ENCODE peak calls at places on chromosomes 13 and 19, in ten cellular contexts. One of them, this sample, is unnamed.

GRCh38 chr19:3503036-3503572 is 2.6 kb upstream of the DOHH start:
- DNase-seq in aorta: no peak
- DNase-seq in GM23338: no peak
- DNase-seq in IMR-90: peak
- DNase-seq in A549: no peak
- DNase-seq in psoas muscle: no peak
- DNase-seq in CD8-positive, alpha-beta memory T cell: no peak
- DNase-seq in tibial nerve: no peak
- DNase-seq in heart right ventricle: no peak
- DNase-seq in cardiac muscle cell: no peak
- DNase-seq in this sample: no peak

GRCh38 chr13:79417741-79418140 is 11.7 kb upstream of the RBM26 start:
- DNase-seq in cardiac muscle cell: no peak
- DNase-seq in aorta: no peak
- DNase-seq in tibial nerve: no peak
- DNase-seq in psoas muscle: no peak
- DNase-seq in A549: no peak
- DNase-seq in heart right ventricle: no peak
- DNase-seq in IMR-90: no peak
- DNase-seq in CD8-positive, alpha-beta memory T cell: no peak
- DNase-seq in GM23338: no peak
- DNase-seq in this sample: no peak

GRCh38 chr19:23273022-23273593 is 22.9 kb upstream of the ZNF724 start:
- DNase-seq in CD8-positive, alpha-beta memory T cell: peak
- DNase-seq in cardiac muscle cell: peak
- DNase-seq in GM23338: no peak
- DNase-seq in psoas muscle: peak
- DNase-seq in heart right ventricle: no peak
- DNase-seq in aorta: no peak
- DNase-seq in tibial nerve: no peak
- DNase-seq in IMR-90: no peak
- DNase-seq in A549: no peak
- DNase-seq in this sample: no peak

GRCh38 chr13:91576590-91576989 is 178.2 kb downstream of the GPC5 start:
- DNase-seq in CD8-positive, alpha-beta memory T cell: no peak
- DNase-seq in tibial nerve: no peak
- DNase-seq in psoas muscle: no peak
- DNase-seq in IMR-90: no peak
- DNase-seq in cardiac muscle cell: peak
- DNase-seq in heart right ventricle: no peak
- DNase-seq in A549: no peak
- DNase-seq in GM23338: peak
- DNase-seq in aorta: no peak
- DNase-seq in this sample: no peak

GRCh38 chr19:6161271-6161850 is 25.9 kb downstream of the ACSBG2 start:
- DNase-seq in tibial nerve: no peak
- DNase-seq in aorta: no peak
- DNase-seq in A549: no peak
- DNase-seq in heart right ventricle: peak
- DNase-seq in IMR-90: no peak
- DNase-seq in psoas muscle: no peak
- DNase-seq in GM23338: peak
- DNase-seq in CD8-positive, alpha-beta memory T cell: peak
- DNase-seq in cardiac muscle cell: no peak
- DNase-seq in this sample: no peak

GRCh38 chr13:97468331-97468730 is 34.4 kb downstream of the RAP2A start:
- DNase-seq in IMR-90: peak
- DNase-seq in aorta: no peak
- DNase-seq in A549: no peak
- DNase-seq in psoas muscle: no peak
- DNase-seq in GM23338: no peak
- DNase-seq in heart right ventricle: no peak
- DNase-seq in tibial nerve: peak
- DNase-seq in CD8-positive, alpha-beta memory T cell: no peak
- DNase-seq in cardiac muscle cell: no peak
- DNase-seq in this sample: no peak

GRCh38 chr13:97758317-97758716 is 195.2 kb upstream of the IPO5 start:
- DNase-seq in heart right ventricle: peak
- DNase-seq in A549: no peak
- DNase-seq in tibial nerve: no peak
- DNase-seq in CD8-positive, alpha-beta memory T cell: no peak
- DNase-seq in IMR-90: no peak
- DNase-seq in psoas muscle: no peak
- DNase-seq in GM23338: no peak
- DNase-seq in cardiac muscle cell: no peak
- DNase-seq in aorta: no peak
- DNase-seq in this sample: no peak

GRCh38 chr19:4966591-4966990 is 2.3 kb upstream of the KDM4B start:
- DNase-seq in tibial nerve: no peak
- DNase-seq in IMR-90: no peak
- DNase-seq in GM23338: no peak
- DNase-seq in cardiac muscle cell: no peak
- DNase-seq in heart right ventricle: no peak
- DNase-seq in psoas muscle: peak
- DNase-seq in CD8-positive, alpha-beta memory T cell: no peak
- DNase-seq in A549: no peak
- DNase-seq in aorta: no peak
- DNase-seq in this sample: no peak

GRCh38 chr13:86298741-86299140 is 499.5 kb upstream of the SLITRK6 start:
- DNase-seq in tibial nerve: no peak
- DNase-seq in heart right ventricle: no peak
- DNase-seq in CD8-positive, alpha-beta memory T cell: no peak
- DNase-seq in IMR-90: no peak
- DNase-seq in cardiac muscle cell: no peak
- DNase-seq in aorta: no peak
- DNase-seq in psoas muscle: no peak
- DNase-seq in GM23338: no peak
- DNase-seq in A549: no peak
- DNase-seq in this sample: no peak

GRCh38 chr19:40512473-40513344 is 45.9 kb downstream of the SPTBN4 start:
- DNase-seq in tibial nerve: no peak
- DNase-seq in CD8-positive, alpha-beta memory T cell: no peak
- DNase-seq in IMR-90: peak
- DNase-seq in heart right ventricle: no peak
- DNase-seq in aorta: no peak
- DNase-seq in A549: no peak
- DNase-seq in psoas muscle: no peak
- DNase-seq in cardiac muscle cell: peak
- DNase-seq in GM23338: peak
- DNase-seq in this sample: no peak

GRCh38 chr13:51805925-51806324 is 2.0 kb upstream of the DHRS12 start:
- DNase-seq in A549: no peak
- DNase-seq in CD8-positive, alpha-beta memory T cell: no peak
- DNase-seq in IMR-90: no peak
- DNase-seq in aorta: no peak
- DNase-seq in cardiac muscle cell: no peak
- DNase-seq in heart right ventricle: no peak
- DNase-seq in psoas muscle: no peak
- DNase-seq in GM23338: no peak
- DNase-seq in tibial nerve: no peak
- DNase-seq in this sample: no peak

DNA sequence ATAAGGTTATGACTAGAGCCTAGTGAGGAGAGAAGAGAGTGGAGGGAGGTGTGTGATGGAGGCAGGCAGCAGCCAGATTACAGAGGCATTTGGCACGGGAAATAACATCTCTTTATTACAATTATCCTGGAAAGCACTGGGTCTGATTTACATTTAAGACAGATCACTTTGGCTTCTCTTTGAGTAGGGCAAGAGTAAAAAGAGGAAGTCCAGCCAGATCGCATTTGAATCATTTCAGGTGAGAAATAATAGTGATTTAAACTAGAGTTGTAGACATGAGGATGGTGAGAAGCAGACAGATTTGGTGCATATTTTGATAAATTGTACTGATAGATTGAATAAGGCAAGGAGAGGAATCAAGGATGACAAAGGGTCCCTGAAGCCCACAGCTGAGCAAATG is 9.6 kb upstream of the SACS start:
- DNase-seq in aorta: no peak
- DNase-seq in CD8-positive, alpha-beta memory T cell: no peak
- DNase-seq in psoas muscle: no peak
- DNase-seq in IMR-90: no peak
- DNase-seq in cardiac muscle cell: no peak
- DNase-seq in A549: no peak
- DNase-seq in tibial nerve: no peak
- DNase-seq in GM23338: no peak
- DNase-seq in heart right ventricle: no peak
- DNase-seq in this sample: no peak
- H3K4me3 ChIP-seq in aorta: no peak
- H3K4me3 ChIP-seq in CD8-positive, alpha-beta memory T cell: no peak
- H3K4me3 ChIP-seq in psoas muscle: no peak
- H3K4me3 ChIP-seq in IMR-90: no peak
- H3K4me3 ChIP-seq in cardiac muscle cell: no peak
- H3K4me3 ChIP-seq in A549: no peak
- H3K4me3 ChIP-seq in tibial nerve: no peak
- H3K4me3 ChIP-seq in GM23338: no peak
- H3K4me3 ChIP-seq in heart right ventricle: no peak
- H3K4me3 ChIP-seq in this sample: no peak

DNA sequence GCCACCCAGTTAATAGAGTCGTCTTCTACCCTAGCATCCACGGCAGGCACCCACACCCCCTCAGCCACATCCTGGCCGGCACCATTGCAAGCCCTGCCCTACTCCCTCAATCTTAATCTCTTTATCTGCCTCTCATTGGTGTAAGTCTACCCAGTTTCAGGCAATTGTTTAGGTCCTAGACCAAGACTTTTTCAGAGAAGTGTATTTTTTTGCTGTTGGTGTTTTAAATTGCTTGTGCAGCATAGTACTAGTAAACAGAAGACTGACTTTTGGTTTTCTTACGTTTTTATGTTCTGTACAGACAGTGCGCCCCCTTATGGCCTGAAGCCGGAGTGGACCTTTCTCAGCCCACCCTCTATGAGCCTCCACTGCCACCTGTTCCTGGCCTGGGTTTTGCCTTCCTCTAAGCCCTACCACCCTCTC is 2.3 kb upstream of the LCP1 start:
- DNase-seq in cardiac muscle cell: peak
- DNase-seq in CD8-positive, alpha-beta memory T cell: peak
- DNase-seq in psoas muscle: no peak
- DNase-seq in IMR-90: no peak
- DNase-seq in aorta: peak
- DNase-seq in GM23338: peak
- DNase-seq in heart right ventricle: peak
- DNase-seq in A549: peak
- DNase-seq in tibial nerve: peak
- DNase-seq in this sample: no peak
- H3K27ac ChIP-seq in cardiac muscle cell: no peak
- H3K27ac ChIP-seq in CD8-positive, alpha-beta memory T cell: peak
- H3K27ac ChIP-seq in psoas muscle: no peak
- H3K27ac ChIP-seq in IMR-90: no peak
- H3K27ac ChIP-seq in aorta: no peak
- H3K27ac ChIP-seq in GM23338: no peak
- H3K27ac ChIP-seq in heart right ventricle: no peak
- H3K27ac ChIP-seq in A549: no peak
- H3K27ac ChIP-seq in tibial nerve: peak
- H3K27ac ChIP-seq in this sample: no peak

GRCh38 chr19:19464339-19465098 is 50.8 kb downstream of the TSSK6 start:
- DNase-seq in A549: no peak
- DNase-seq in psoas muscle: peak
- DNase-seq in GM23338: peak
- DNase-seq in heart right ventricle: no peak
- DNase-seq in tibial nerve: no peak
- DNase-seq in CD8-positive, alpha-beta memory T cell: no peak
- DNase-seq in IMR-90: peak
- DNase-seq in cardiac muscle cell: peak
- DNase-seq in aorta: no peak
- DNase-seq in this sample: no peak

GRCh38 chr19:19465436-19466070 is 49.8 kb downstream of the TSSK6 start:
- DNase-seq in tibial nerve: no peak
- DNase-seq in psoas muscle: peak
- DNase-seq in GM23338: no peak
- DNase-seq in A549: no peak
- DNase-seq in cardiac muscle cell: no peak
- DNase-seq in heart right ventricle: no peak
- DNase-seq in IMR-90: no peak
- DNase-seq in aorta: no peak
- DNase-seq in CD8-positive, alpha-beta memory T cell: no peak
- DNase-seq in this sample: no peak

GRCh38 chr19:19461306-19461670 is 54.1 kb downstream of the TSSK6 start:
- DNase-seq in IMR-90: no peak
- DNase-seq in GM23338: no peak
- DNase-seq in A549: no peak
- DNase-seq in cardiac muscle cell: no peak
- DNase-seq in aorta: no peak
- DNase-seq in heart right ventricle: no peak
- DNase-seq in psoas muscle: no peak
- DNase-seq in tibial nerve: no peak
- DNase-seq in CD8-positive, alpha-beta memory T cell: no peak
- DNase-seq in this sample: no peak

GRCh38 chr19:19461671-19462622 is 53.4 kb downstream of the TSSK6 start:
- DNase-seq in GM23338: peak
- DNase-seq in aorta: peak
- DNase-seq in cardiac muscle cell: peak
- DNase-seq in tibial nerve: no peak
- DNase-seq in IMR-90: no peak
- DNase-seq in psoas muscle: peak
- DNase-seq in CD8-positive, alpha-beta memory T cell: no peak
- DNase-seq in heart right ventricle: peak
- DNase-seq in A549: no peak
- DNase-seq in this sample: no peak

DNA sequence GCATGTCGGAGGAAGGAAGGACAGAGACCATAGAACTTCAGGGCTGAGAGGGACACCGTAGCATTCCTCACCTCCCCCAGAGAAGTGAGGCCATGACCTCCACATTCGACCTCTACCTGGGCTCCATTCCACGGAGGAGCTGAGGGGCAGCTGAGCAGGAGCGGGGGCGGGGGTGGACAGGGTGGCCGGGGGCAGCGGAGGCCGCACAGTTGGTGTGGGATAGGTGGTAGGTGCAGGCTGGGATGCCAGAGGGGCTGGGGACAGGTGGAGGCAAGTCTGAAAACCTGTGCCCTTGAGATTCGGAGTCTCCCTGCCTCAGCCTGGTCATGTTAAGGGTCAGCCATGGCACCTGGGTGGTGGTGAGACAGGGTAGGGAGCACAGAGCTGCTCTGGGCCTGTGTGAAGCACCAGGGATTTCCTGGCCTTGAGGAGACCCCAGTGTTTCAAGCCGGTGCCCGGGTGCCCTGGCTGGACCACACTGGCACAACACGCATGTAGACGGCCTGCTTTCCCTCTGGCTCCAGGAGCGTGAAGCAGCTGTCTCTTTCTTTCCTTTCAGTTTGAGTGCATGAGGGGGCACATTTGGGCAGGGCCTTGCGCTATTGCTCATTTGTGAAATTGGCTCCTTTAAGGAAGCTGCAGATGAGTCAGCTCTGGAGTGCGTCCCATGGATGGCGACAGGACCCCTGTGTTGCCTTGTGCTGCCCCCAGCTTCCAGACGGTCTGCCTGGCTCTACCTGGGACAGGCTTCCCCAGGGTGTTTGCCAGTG is 51.8 kb downstream of the TSSK6 start:
- DNase-seq in cardiac muscle cell: no peak
- DNase-seq in heart right ventricle: no peak
- DNase-seq in tibial nerve: no peak
- DNase-seq in CD8-positive, alpha-beta memory T cell: no peak
- DNase-seq in psoas muscle: peak
- DNase-seq in IMR-90: peak
- DNase-seq in GM23338: no peak
- DNase-seq in aorta: peak
- DNase-seq in A549: no peak
- DNase-seq in this sample: no peak
- H3K4me3 ChIP-seq in cardiac muscle cell: no peak
- H3K4me3 ChIP-seq in heart right ventricle: peak
- H3K4me3 ChIP-seq in tibial nerve: no peak
- H3K4me3 ChIP-seq in CD8-positive, alpha-beta memory T cell: no peak
- H3K4me3 ChIP-seq in psoas muscle: peak
- H3K4me3 ChIP-seq in IMR-90: no peak
- H3K4me3 ChIP-seq in GM23338: peak
- H3K4me3 ChIP-seq in aorta: no peak
- H3K4me3 ChIP-seq in A549: no peak
- H3K4me3 ChIP-seq in this sample: no peak

GRCh38 chr13:41015920-41016319 is 3.2 kb downstream of the ELF1 start:
- DNase-seq in psoas muscle: no peak
- DNase-seq in heart right ventricle: no peak
- DNase-seq in aorta: no peak
- DNase-seq in IMR-90: no peak
- DNase-seq in A549: no peak
- DNase-seq in CD8-positive, alpha-beta memory T cell: no peak
- DNase-seq in tibial nerve: no peak
- DNase-seq in cardiac muscle cell: no peak
- DNase-seq in GM23338: no peak
- DNase-seq in this sample: no peak
- H3K27ac ChIP-seq in psoas muscle: no peak
- H3K27ac ChIP-seq in heart right ventricle: no peak
- H3K27ac ChIP-seq in aorta: no peak
- H3K27ac ChIP-seq in IMR-90: no peak
- H3K27ac ChIP-seq in A549: no peak
- H3K27ac ChIP-seq in CD8-positive, alpha-beta memory T cell: no peak
- H3K27ac ChIP-seq in tibial nerve: peak
- H3K27ac ChIP-seq in cardiac muscle cell: no peak
- H3K27ac ChIP-seq in GM23338: peak
- H3K27ac ChIP-seq in this sample: no peak

This sample was measured in dorsolateral prefrontal cortex.